ENCODE peak calls at places on chromosomes 4 and X, in nine cellular contexts. C is uterus; D is Karpas-422; Y is CD4-positive, CD25-positive, alpha-beta regulatory T cell; K is IMR-90; J is heart left ventricle; M is fibroblast of lung; O is right atrium auricular region; X is GM12878. F is an unnamed sample.

GRCh38 chr4:169530048-169530447 is 82.3 kb downstream of the NEK1 start:
- DNase-seq in M (no peak), Y (no peak), D (no peak), J (no peak), O (no peak), C (no peak), X (no peak), K (no peak), F (no peak)

GRCh38 chrX:26918633-26919032 is 544.5 kb downstream of the PPP4R3C start:
- DNase-seq in J (no peak), Y (no peak), C (no peak), K (no peak), D (peak; percentile 81), M (peak; percentile 14), O (no peak), X (no peak), F (no peak)

GRCh38 chrX:148133099-148133725 is 152.1 kb downstream of the FMR1NB start:
- DNase-seq in C (no peak), M (peak; percentile 0), D (peak; percentile 88), K (no peak), Y (peak; percentile 34), J (no peak), O (no peak), X (no peak), F (no peak)

GRCh38 chr4:85607624-85608023 is 132.7 kb downstream of the ARHGAP24 start:
- DNase-seq in Y (no peak), O (no peak), M (no peak), J (no peak), C (no peak), D (peak; percentile 90), K (no peak), X (peak; percentile 54), F (no peak)

GRCh38 chr4:83308672-83309071 is 24.1 kb upstream of the COQ2 start:
- DNase-seq in J (no peak), M (no peak), K (no peak), D (no peak), C (no peak), X (no peak), Y (no peak), O (no peak), F (no peak)

GRCh38 chr4:73308286-73308685 is 49.7 kb upstream of the ANKRD17 start:
- DNase-seq in X (no peak), M (peak; percentile 51), Y (no peak), D (peak; percentile 56), J (no peak), O (no peak), K (peak; percentile 61), C (no peak), F (no peak)

GRCh38 chrX:30885136-30885535 is 3.9 kb downstream of the TAB3 start:
- DNase-seq in X (no peak), O (no peak), K (no peak), C (no peak), M (no peak), Y (no peak), J (no peak), D (no peak), F (no peak)

GRCh38 chr4:133856736-133857355 is 344.7 kb downstream of the PABPC4L start:
- DNase-seq in K (peak; percentile 42), M (no peak), D (no peak), C (no peak), Y (no peak), X (no peak), J (no peak), O (no peak), F (no peak)

GRCh38 chr4:115110191-115111166 is 2.9 kb downstream of the NDST4 start:
- DNase-seq in Y (no peak), X (no peak), K (no peak), D (no peak), C (no peak), O (no peak), M (peak; percentile 19), J (no peak), F (no peak)

GRCh38 chr4:140367738-140368137 is 5.7 kb upstream of the SCOC start:
- DNase-seq in C (no peak), J (no peak), Y (no peak), D (no peak), M (no peak), O (no peak), X (no peak), K (peak; percentile 58), F (no peak)

GRCh38 chrX:51461053-51462050 is 35.0 kb downstream of the NUDT11 start:
- DNase-seq in M (peak; percentile 41), K (peak; percentile 42), X (no peak), C (no peak), D (peak; percentile 75), Y (peak; percentile 42), O (no peak), J (no peak), F (no peak)

GRCh38 chrX:19332983-19333382 is 10.7 kb upstream of the PDHA1 start:
- DNase-seq in K (peak; percentile 3), O (no peak), M (peak; percentile 43), D (no peak), Y (no peak), C (peak; percentile 28), J (peak; percentile 45), X (no peak), F (no peak)

GRCh38 chrX:152936306-152936705 is 38.4 kb downstream of the ZNF185 start:
- DNase-seq in O (no peak), D (no peak), J (no peak), C (no peak), K (no peak), M (no peak), X (no peak), Y (no peak), F (no peak)

GRCh38 chr4:2249526-2249991 is 7.6 kb upstream of the HAUS3 start:
- DNase-seq in M (no peak), K (no peak), Y (no peak), X (no peak), J (no peak), D (no peak), O (peak; percentile 49), C (no peak), F (no peak)

GRCh38 chrX:10512741-10513140 is 107.6 kb downstream of the MID1 start:
- DNase-seq in X (no peak), M (no peak), D (no peak), J (no peak), Y (no peak), C (no peak), K (no peak), O (no peak), F (no peak)

GRCh38 chr4:118557298-118557851 is 127.8 kb upstream of the METTL14 start:
- DNase-seq in M (peak; percentile 34), J (no peak), X (no peak), K (peak; percentile 62), Y (no peak), O (no peak), D (no peak), C (no peak), F (no peak)

GRCh38 chr4:110653602-110654253 is 30.9 kb upstream of the PITX2 start:
- DNase-seq in X (no peak), Y (no peak), K (no peak), O (no peak), M (no peak), C (no peak), D (no peak), J (no peak), F (no peak)

GRCh38 chrX:24590111-24590510 is 57.0 kb downstream of the PCYT1B start:
- DNase-seq in Y (no peak), M (no peak), C (no peak), K (no peak), O (no peak), D (peak; percentile 19), J (no peak), X (no peak), F (no peak)

GRCh38 chr4:25993564-25994185 is 79.7 kb downstream of the SMIM20 start:
- DNase-seq in C (no peak), X (no peak), J (peak; percentile 33), M (peak; percentile 23), D (peak; percentile 87), Y (no peak), K (no peak), O (no peak), F (no peak)

GRCh38 chrX:53263597-53264094 is 17.7 kb downstream of the IQSEC2 start:
- DNase-seq in C (no peak), X (no peak), Y (no peak), D (no peak), J (no peak), M (peak; percentile 13), K (peak; percentile 71), O (no peak), F (no peak)
- H3K4me1 ChIP-seq in C (no peaks in the 10 kb centered on the region), X (no peaks in the 10 kb centered on the region), Y (no peaks in the 10 kb centered on the region), D (no peaks in the 10 kb centered on the region), J (peaks cover 49% of the 10 kb centered on the region), M (peaks cover 22% of the 10 kb centered on the region), K (peaks cover 24% of the 10 kb centered on the region), O (no peaks in the 10 kb centered on the region), F (peaks cover 21% of the 10 kb centered on the region)

DNA sequence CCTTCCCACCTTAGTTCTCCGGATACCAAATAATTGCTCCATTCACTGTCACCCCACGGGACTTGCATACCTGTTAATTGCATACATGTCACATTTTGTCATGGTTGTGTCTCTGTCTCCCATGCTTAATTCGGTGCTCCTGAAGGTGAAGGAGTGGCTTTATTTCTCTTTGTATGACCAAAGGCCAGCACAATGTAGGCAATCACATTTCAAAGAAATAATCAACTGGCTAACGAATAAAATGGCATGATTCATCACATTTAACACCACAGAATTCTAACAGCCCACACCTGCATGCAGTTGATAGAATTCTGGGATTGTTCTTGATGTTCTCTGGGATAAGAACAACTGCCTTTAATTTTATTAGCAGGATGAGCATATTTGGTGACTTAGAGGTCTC is 59.3 kb downstream of the ATXN3L start:
- DNase-seq in K (no peak), Y (no peak), X (no peak), D (no peak), C (no peak), O (no peak), M (no peak), J (no peak), F (no peak)
- H3K4me3 ChIP-seq in K (no peak overlapping the region), Y (no peak overlapping the region), X (no peak overlapping the region), D (no peak overlapping the region), C (no peak overlapping the region), O (no peak overlapping the region), M (no peak overlapping the region), J (no peak overlapping the region), F (no peak overlapping the region)

DNA sequence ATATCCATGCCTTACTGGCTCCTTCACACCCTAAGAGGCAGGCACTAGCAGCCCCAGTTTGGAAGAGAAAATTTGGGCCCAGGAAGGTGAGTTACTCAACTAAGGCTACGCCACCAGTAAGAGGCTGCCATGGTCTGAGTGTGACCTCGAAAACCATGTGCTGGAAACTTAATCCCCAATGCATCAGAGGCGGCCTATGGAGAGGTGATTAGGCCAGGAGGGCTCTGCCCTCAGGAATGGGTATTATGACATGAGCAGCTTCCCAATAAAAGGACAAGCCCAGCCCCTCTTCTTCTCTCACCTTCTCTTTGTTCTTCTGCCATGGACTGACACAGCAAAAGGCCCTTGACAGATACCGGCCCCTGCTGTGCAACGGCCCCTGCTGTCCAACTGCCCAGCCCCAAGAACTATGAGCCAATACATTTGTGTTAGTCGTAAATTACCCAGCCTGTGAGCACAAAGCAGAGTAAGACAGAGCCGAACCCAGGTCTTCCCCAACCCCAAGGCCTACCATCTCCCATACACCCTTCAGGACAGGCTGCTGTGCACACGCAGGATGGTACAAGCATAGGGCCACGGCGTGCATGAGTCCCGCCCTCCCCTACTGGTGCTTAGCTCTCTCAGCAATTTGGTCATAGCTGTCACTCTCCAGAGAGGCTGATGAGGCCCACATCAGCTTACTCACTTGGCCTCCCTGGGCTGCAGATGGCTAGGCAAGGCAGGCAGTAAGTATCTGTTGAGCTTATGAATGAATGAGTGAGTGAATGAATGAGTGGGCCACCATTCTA is 14.2 kb downstream of the WDR1 start:
- DNase-seq in K (no peak), C (no peak), O (no peak), M (no peak), X (no peak), Y (no peak), D (no peak), J (no peak), F (no peak)
- H3K4me1 ChIP-seq in K (peaks cover 55% of the 10 kb centered on the region), C (peaks cover 29% of the 10 kb centered on the region), O (peaks cover 100% of the 10 kb centered on the region), M (peaks cover 43% of the 10 kb centered on the region), X (peaks cover 7% of the 10 kb centered on the region), Y (peaks cover 94% of the 10 kb centered on the region), D (no peaks in the 10 kb centered on the region), J (peaks cover 98% of the 10 kb centered on the region), F (peaks cover 97% of the 10 kb centered on the region)

GRCh38 chrX:53279296-53280237 is 1.8 kb downstream of the IQSEC2 start:
- DNase-seq in O (no peak), D (no peak), K (no peak), M (no peak), C (no peak), Y (no peak), J (no peak), X (no peak), F (no peak)
- H3K4me3 ChIP-seq in O (peak overlapping the region; percentile 47), D (no peak overlapping the region), K (peak overlapping the region; percentile 15), M (peak overlapping the region; percentile 10), C (peak overlapping the region; percentile 37), Y (no peak overlapping the region), J (no peak overlapping the region), X (no peak overlapping the region), F (no peak overlapping the region)